ENCODE peak calls at places on chromosomes 3 and 15, in five cellular contexts. I is tibial artery; O is activated CD4-positive, alpha-beta T cell treated with anti-CD3 and anti-CD28 coated beads for 4 hours; L is naive B cell; F is hypothalamus. X is an unnamed sample.

GRCh38 chr15:101057841-101058407 is 138.8 kb downstream of the LRRK1 start:
- DNase-seq in I (peak), O (no peak), L (no peak), F (no peak), X (no peak)

GRCh38 chr15:60373745-60374144 is 24.0 kb downstream of the ANXA2 start:
- DNase-seq in I (no peak), O (no peak), L (no peak), F (no peak), X (no peak)

GRCh38 chr15:33968224-33968623 is at the start of gene CHRM5:
- DNase-seq in I (no peak), O (no peak), L (no peak), F (no peak), X (no peak)

GRCh38 chr3:183807329-183807728 is 18.0 kb downstream of the MAP6D1 start:
- DNase-seq in I (no peak), O (no peak), L (no peak), F (no peak), X (no peak)

GRCh38 chr3:169497567-169498257 is 165.8 kb downstream of the MECOM start:
- DNase-seq in I (no peak), O (no peak), L (no peak), F (no peak), X (no peak)

GRCh38 chr15:56939257-56939656 is 20.8 kb downstream of the TCF12 start:
- DNase-seq in I (no peak), O (no peak), L (no peak), F (no peak), X (no peak)

GRCh38 chr15:70095387-70096214 is 2.1 kb downstream of the TLE3 start:
- DNase-seq in I (peak), O (peak), L (peak), F (no peak), X (no peak)

GRCh38 chr3:32901005-32901932 is 50.2 kb upstream of the CCR4 start:
- DNase-seq in I (no peak), O (no peak), L (no peak), F (no peak), X (no peak)

GRCh38 chr3:155664922-155665695 is 79.8 kb downstream of the PLCH1 start:
- DNase-seq in I (peak), O (no peak), L (no peak), F (no peak), X (no peak)

GRCh38 chr3:126083511-126083912 is 412 bp downstream of the SLC41A3 start:
- DNase-seq in I (no peak), O (no peak), L (peak), F (no peak), X (peak)

GRCh38 chr3:119205209-119205608 is 31.8 kb downstream of the UPK1B start:
- DNase-seq in I (no peak), O (no peak), L (no peak), F (no peak), X (no peak)

GRCh38 chr15:100902436-100903190 is 16.5 kb upstream of the LRRK1 start:
- DNase-seq in I (no peak), O (no peak), L (no peak), F (no peak), X (peak)

GRCh38 chr3:190673157-190673556 is 159.3 kb downstream of the IL1RAP start:
- DNase-seq in I (no peak), O (no peak), L (no peak), F (no peak), X (no peak)

GRCh38 chr3:43146599-43146998 is 40.7 kb upstream of the POMGNT2 start:
- DNase-seq in I (no peak), O (no peak), L (no peak), F (no peak), X (no peak)

GRCh38 chr3:124850633-124851032 is 36.5 kb downstream of the ITGB5 start:
- DNase-seq in I (peak), O (no peak), L (no peak), F (no peak), X (no peak)

GRCh38 chr15:45377630-45378148 is 655 bp downstream of the GATM start:
- DNase-seq in I (peak), O (no peak), L (no peak), F (no peak), X (peak)

GRCh38 chr3:51380601-51381332 is 4.3 kb upstream of the MANF start:
- DNase-seq in I (peak), O (no peak), L (no peak), F (no peak), X (no peak)

GRCh38 chr3:55487376-55488241 is 503 bp upstream of the WNT5A start:
- DNase-seq in I (no peak), O (no peak), L (no peak), F (no peak), X (no peak)

GRCh38 chr3:115147329-115148141 is 447 bp upstream of the ZBTB20 start:
- DNase-seq in I (peak), O (peak), L (peak), F (peak), X (peak)

GRCh38 chr3:183278479-183279088 is 25.5 kb downstream of the B3GNT5 start:
- DNase-seq in I (no peak), O (no peak), L (no peak), F (no peak), X (no peak)

GRCh38 chr15:29822100-29822684 is at the start of gene TJP1:
- DNase-seq in I (peak), O (no peak), L (no peak), F (peak), X (peak)

GRCh38 chr15:42001236-42001635 is 19.6 kb downstream of the PLA2G4E start:
- DNase-seq in I (no peak), O (no peak), L (no peak), F (no peak), X (no peak)

GRCh38 chr3:186996356-186996755 is 66.0 kb downstream of the ST6GAL1 start:
- DNase-seq in I (no peak), O (no peak), L (peak), F (no peak), X (no peak)

GRCh38 chr3:81947359-81947758 is 185.9 kb upstream of the GBE1 start:
- DNase-seq in I (no peak), O (no peak), L (no peak), F (no peak), X (no peak)

GRCh38 chr3:52507359-52507758 is 12.2 kb downstream of the STAB1 start:
- DNase-seq in I (no peak), O (no peak), L (no peak), F (no peak), X (no peak)

GRCh38 chr3:67648229-67648628 is 6.2 kb downstream of the SUCLG2 start:
- DNase-seq in I (no peak), O (no peak), L (no peak), F (no peak), X (no peak)

GRCh38 chr3:96354742-96355141 is 459.7 kb upstream of the EPHA6 start:
- DNase-seq in I (no peak), O (no peak), L (no peak), F (no peak), X (no peak)

GRCh38 chr3:156837130-156837529 is 11.0 kb downstream of the LEKR1 start:
- DNase-seq in I (no peak), O (no peak), L (no peak), F (no peak), X (no peak)

GRCh38 chr15:56640549-56640948 is 92.8 kb downstream of the ZNF280D start:
- DNase-seq in I (no peak), O (no peak), L (no peak), F (no peak), X (no peak)

GRCh38 chr3:189139631-189140030 is 32.1 kb upstream of the TPRG1 start:
- DNase-seq in I (no peak), O (no peak), L (no peak), F (no peak), X (no peak)

GRCh38 chr3:12561397-12561796 is 4.5 kb downstream of the MKRN2 start:
- DNase-seq in I (no peak), O (no peak), L (no peak), F (no peak), X (no peak)